ENCODE peak calls at places on chromosomes 5 and 9, in eight cellular contexts. H is foreskin fibroblast, G is colonic mucosa, M is AG04450, D is dorsolateral prefrontal cortex, R is lower leg skin, Q is HFFc6, Z is left ventricle myocardium inferior. P is an unnamed sample.

GRCh38 chr9:110141118-110141797 is 66.7 kb downstream of the C9orf152 start:
- DNase-seq in H (peak; percentile 97), G (no peak), M (peak; percentile 88), D (no peak), R (no peak), Q (peak; percentile 97), Z (no peak), P (no peak)

GRCh38 chr5:106587-106986 is 14.6 kb downstream of the PLEKHG4B start:
- DNase-seq in H (no peak), G (no peak), M (no peak), D (no peak), R (no peak), Q (no peak), Z (no peak), P (no peak)

GRCh38 chr9:108708448-108708847 is 147.3 kb downstream of the ACTL7B start:
- DNase-seq in H (no peak), G (no peak), M (no peak), D (peak; percentile 90), R (no peak), Q (no peak), Z (no peak), P (no peak)

GRCh38 chr5:124528838-124529237 is 217.6 kb downstream of the ZNF608 start:
- DNase-seq in H (no peak), G (no peak), M (no peak), D (no peak), R (no peak), Q (no peak), Z (no peak), P (no peak)

GRCh38 chr9:121322037-121322736 is 47.9 kb downstream of the STOM start:
- DNase-seq in H (peak; percentile 85), G (no peak), M (peak; percentile 91), D (no peak), R (no peak), Q (peak; percentile 98), Z (no peak), P (no peak)

GRCh38 chr9:18421391-18421790 is 52.6 kb upstream of the ADAMTSL1 start:
- DNase-seq in H (no peak), G (no peak), M (no peak), D (no peak), R (no peak), Q (no peak), Z (no peak), P (no peak)

GRCh38 chr5:87551807-87552377 is 139.2 kb upstream of the CCNH start:
- DNase-seq in H (no peak), G (no peak), M (no peak), D (no peak), R (no peak), Q (no peak), Z (no peak), P (no peak)

GRCh38 chr5:38468978-38469706 is 87.3 kb downstream of the LIFR start:
- DNase-seq in H (no peak), G (no peak), M (no peak), D (no peak), R (peak; percentile 87), Q (no peak), Z (peak; percentile 85), P (no peak)

GRCh38 chr5:171537463-171537862 is 118.0 kb downstream of the FGF18 start:
- DNase-seq in H (peak; percentile 33), G (no peak), M (no peak), D (no peak), R (no peak), Q (peak; percentile 25), Z (no peak), P (no peak)

GRCh38 chr5:13322769-13323168 is 621.7 kb downstream of the DNAH5 start:
- DNase-seq in H (no peak), G (no peak), M (no peak), D (no peak), R (no peak), Q (no peak), Z (no peak), P (no peak)

DNA sequence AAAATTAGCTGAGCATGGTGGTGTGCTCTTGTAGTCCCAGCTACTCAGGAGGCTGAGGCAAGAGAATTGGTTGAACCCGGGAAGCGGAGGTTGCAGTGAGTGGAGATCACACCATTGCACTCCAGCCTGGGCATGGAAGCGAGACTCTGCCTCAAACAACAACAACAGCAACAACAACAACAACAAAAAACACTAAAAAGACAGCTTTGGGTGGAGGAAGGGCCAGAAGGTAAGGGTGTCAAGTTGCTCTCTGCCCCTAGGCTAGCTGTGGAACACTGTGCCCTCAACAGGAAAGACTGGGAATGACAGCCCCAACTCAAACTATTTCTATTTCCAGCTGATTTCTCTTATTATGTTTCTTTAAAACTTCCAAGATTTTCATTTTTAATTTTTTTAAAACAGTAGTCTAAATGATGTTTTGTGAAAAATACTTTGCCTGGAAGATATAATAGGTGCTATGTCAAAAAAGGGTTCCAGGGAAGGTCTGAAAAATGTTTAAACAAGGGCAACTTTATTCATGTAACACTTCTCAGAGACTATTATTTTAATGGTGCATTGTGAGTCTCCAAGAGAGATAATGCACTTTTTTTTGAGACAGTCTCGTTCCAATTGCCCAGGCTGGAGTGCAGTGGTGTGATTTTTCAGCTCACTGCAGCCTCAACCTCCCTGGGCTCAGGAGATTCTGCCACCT is 29.9 kb downstream of the CLINT1 start:
- DNase-seq in H (no peak), G (no peak), M (no peak), D (no peak), R (no peak), Q (no peak), Z (no peak), P (no peak)
- TF ChIP-seq CTCF in H (peak; percentile 20), G (peak; percentile 22), M (peak; percentile 38), D (no peak), R (no peak), Q (peak; percentile 60), Z (peak; percentile 43), P (peak; percentile 34)

GRCh38 chr5:147782053-147783028 is at the start of gene JAKMIP2:
- DNase-seq in H (peak; percentile 0), G (peak; percentile 45), M (no peak), D (peak; percentile 98), R (peak; percentile 84), Q (no peak), Z (peak; percentile 65), P (peak; percentile 95)
- TF ChIP-seq CTCF in H (no peak), G (no peak), M (no peak), D (no peak), R (no peak), Q (no peak), Z (no peak), P (no peak)

GRCh38 chr9:908806-909205 is 67.3 kb downstream of the DMRT1 start:
- DNase-seq in H (no peak), G (no peak), M (no peak), D (no peak), R (no peak), Q (no peak), Z (no peak), P (no peak)

GRCh38 chr9:912776-913175 is 63.7 kb upstream of the DMRT3 start:
- DNase-seq in H (no peak), G (no peak), M (no peak), D (no peak), R (no peak), Q (no peak), Z (no peak), P (no peak)

DNA sequence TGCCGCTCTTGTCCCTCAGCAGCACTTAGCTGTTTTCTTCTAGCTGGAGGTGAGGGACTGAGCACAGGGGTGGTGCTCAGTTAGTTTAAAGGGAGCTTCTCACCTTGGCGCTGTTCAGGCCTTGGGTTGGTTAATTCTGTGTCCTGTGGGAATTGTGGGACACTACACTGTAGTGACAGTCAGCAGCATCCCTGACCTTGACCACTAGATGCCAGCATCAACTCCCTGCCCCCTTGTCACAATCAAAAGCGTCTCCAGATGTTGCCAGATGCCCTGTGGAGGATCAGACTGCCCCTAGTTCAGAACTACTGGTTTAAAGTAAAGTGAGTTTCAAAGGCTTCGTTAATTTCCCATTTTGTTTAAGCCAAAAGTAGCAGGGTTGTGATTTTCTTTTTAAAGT is 65.5 kb upstream of the DMRT3 start:
- DNase-seq in H (no peak), G (no peak), M (no peak), D (no peak), R (no peak), Q (no peak), Z (no peak), P (no peak)
- TF ChIP-seq CTCF in H (no peak), G (no peak), M (no peak), D (no peak), R (no peak), Q (peak; percentile 11), Z (no peak), P (peak; percentile 11)

GRCh38 chr9:99213197-99213596 is 8.5 kb downstream of the ALG2 start:
- DNase-seq in H (no peak), G (no peak), M (no peak), D (no peak), R (no peak), Q (no peak), Z (no peak), P (no peak)
- TF ChIP-seq CTCF in H (no peak), G (no peak), M (no peak), D (no peak), R (no peak), Q (no peak), Z (no peak), P (no peak)

GRCh38 chr9:23044549-23044948 is 597.9 kb downstream of the DMRTA1 start:
- DNase-seq in H (no peak), G (no peak), M (no peak), D (no peak), R (no peak), Q (peak; percentile 20), Z (no peak), P (no peak)
- TF ChIP-seq CTCF in H (no peak), G (no peak), M (no peak), D (no peak), R (no peak), Q (no peak), Z (no peak), P (no peak)

GRCh38 chr9:99466104-99466503 is 244.0 kb downstream of the SEC61B start:
- DNase-seq in H (no peak), G (no peak), M (no peak), D (no peak), R (no peak), Q (no peak), Z (no peak), P (no peak)

GRCh38 chr9:99466787-99467186 is 244.7 kb downstream of the SEC61B start:
- DNase-seq in H (no peak), G (no peak), M (no peak), D (no peak), R (no peak), Q (no peak), Z (no peak), P (no peak)

GRCh38 chr9:99465231-99465891 is 243.3 kb downstream of the SEC61B start:
- DNase-seq in H (no peak), G (no peak), M (no peak), D (no peak), R (no peak), Q (no peak), Z (no peak), P (no peak)

GRCh38 chr9:99463144-99463543 is 241.1 kb downstream of the SEC61B start:
- DNase-seq in H (no peak), G (no peak), M (no peak), D (no peak), R (no peak), Q (no peak), Z (no peak), P (no peak)

DNA sequence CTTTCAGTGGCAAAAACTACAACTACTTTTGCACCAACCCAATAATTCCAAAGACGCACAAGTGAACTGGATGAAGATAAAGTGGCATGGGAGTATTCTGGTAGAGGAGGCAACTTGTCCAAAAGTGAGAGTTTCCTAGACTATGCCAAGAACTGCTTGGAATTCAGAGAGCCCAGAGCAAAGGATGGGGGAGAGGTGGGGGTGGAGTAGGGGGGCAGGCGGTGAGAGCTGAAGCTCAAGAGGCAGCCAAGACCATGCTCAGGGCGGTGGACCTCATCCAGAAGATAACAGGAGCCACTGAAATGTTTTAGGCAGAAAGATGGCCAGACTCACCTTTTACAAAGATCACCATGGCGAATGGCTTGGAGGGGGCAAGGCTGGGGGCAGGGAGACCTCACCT is 242.5 kb downstream of the SEC61B start:
- DNase-seq in H (no peak), G (no peak), M (no peak), D (no peak), R (no peak), Q (no peak), Z (no peak), P (no peak)
- TF ChIP-seq CTCF in H (no peak), G (no peak), M (no peak), D (no peak), R (no peak), Q (no peak), Z (no peak), P (no peak)